ENCODE peak calls at places on chromosomes 1 and 21, in seven cellular contexts. B is sigmoid colon; U is mammary epithelial cell; X is Peyer's patch; E is AG04450; W is tibial nerve; O is CD8-positive, alpha-beta memory T cell. R is an unnamed sample.

GRCh38 chr1:51234721-51235425 is 1.2 kb upstream of the RNF11 start:
- DNase-seq in B (peak; percentile 82), W (peak; percentile 56), X (peak; percentile 95), E (no peak), U (peak; percentile 60), O (no peak), R (peak; percentile 20)

GRCh38 chr1:83999316-83999819 is 436 bp upstream of the TTLL7 start:
- DNase-seq in B (peak; percentile 81), E (peak; percentile 37), W (peak; percentile 49), X (peak; percentile 82), U (no peak), O (no peak), R (no peak)

GRCh38 chr1:118944133-118944532 is 44.0 kb downstream of the TBX15 start:
- DNase-seq in W (no peak), O (no peak), B (no peak), E (no peak), X (no peak), U (no peak), R (no peak)

GRCh38 chr1:154352581-154353459 is 27.5 kb downstream of the ATP8B2 start:
- DNase-seq in W (peak; percentile 36), U (peak; percentile 9), X (peak; percentile 80), B (no peak), O (no peak), E (no peak), R (peak; percentile 26)

GRCh38 chr1:161070737-161071136 is 1.0 kb upstream of the ARHGAP30 start:
- DNase-seq in W (no peak), X (no peak), E (no peak), U (no peak), O (no peak), B (no peak), R (no peak)

GRCh38 chr1:57887973-57888491 is 464.2 kb upstream of the DAB1 start:
- DNase-seq in U (no peak), B (no peak), W (no peak), O (no peak), X (no peak), E (no peak), R (no peak)

GRCh38 chr1:214123061-214123784 is 135.4 kb downstream of the PROX1 start:
- DNase-seq in W (peak; percentile 23), X (peak; percentile 56), U (peak; percentile 46), B (no peak), E (peak; percentile 10), O (no peak), R (peak; percentile 6)

GRCh38 chr1:147676306-147677085 is 6.2 kb upstream of the ACP6 start:
- DNase-seq in W (no peak), E (no peak), X (no peak), O (no peak), B (no peak), U (peak; percentile 74), R (no peak)

GRCh38 chr1:218510153-218510772 is 165.1 kb downstream of the TGFB2 start:
- DNase-seq in E (no peak), X (no peak), U (no peak), W (no peak), B (no peak), O (no peak), R (no peak)

GRCh38 chr1:12406218-12407021 is 176.6 kb downstream of the VPS13D start:
- DNase-seq in B (no peak), X (no peak), O (no peak), U (no peak), W (no peak), E (no peak), R (no peak)

GRCh38 chr1:6999826-7000225 is 214.6 kb downstream of the CAMTA1 start:
- DNase-seq in W (no peak), U (no peak), B (no peak), O (no peak), E (no peak), X (no peak), R (no peak)

GRCh38 chr1:26469558-26469957 is 2.7 kb upstream of the HMGN2 start:
- DNase-seq in O (no peak), B (no peak), U (no peak), X (no peak), W (no peak), E (no peak), R (no peak)

GRCh38 chr21:23003951-23004350 is 2005.7 kb downstream of the NCAM2 start:
- DNase-seq in W (no peak), B (no peak), X (no peak), E (no peak), O (no peak), U (no peak), R (no peak)

GRCh38 chr1:211420389-211420788 is 71.6 kb downstream of the RD3 start:
- DNase-seq in E (no peak), B (no peak), X (no peak), U (peak; percentile 17), W (no peak), O (no peak), R (no peak)

GRCh38 chr1:9827558-9828185 is 3.9 kb upstream of the CLSTN1 start:
- DNase-seq in W (no peak), O (no peak), B (no peak), X (no peak), U (no peak), E (no peak), R (peak; percentile 29)

GRCh38 chr1:46285730-46286477 is 17.5 kb downstream of the LRRC41 start:
- DNase-seq in B (no peak), W (no peak), O (no peak), E (no peak), X (no peak), U (no peak), R (peak; percentile 7)

GRCh38 chr1:84117868-84118267 is 26.2 kb upstream of the PRKACB start:
- DNase-seq in X (no peak), U (peak; percentile 37), O (no peak), E (peak; percentile 43), W (no peak), B (no peak), R (no peak)

GRCh38 chr1:2802421-2802961 is 998 bp upstream of the TTC34 start:
- DNase-seq in O (no peak), B (peak; percentile 46), W (no peak), X (no peak), U (no peak), E (no peak), R (no peak)

GRCh38 chr1:2801535-2802291 is at the start of gene TTC34:
- DNase-seq in E (no peak), O (peak; percentile 26), X (peak; percentile 60), U (no peak), W (no peak), B (peak; percentile 61), R (peak; percentile 15)

GRCh38 chr1:2799811-2800663 is 1.5 kb downstream of the TTC34 start:
- DNase-seq in U (no peak), O (no peak), X (no peak), W (no peak), B (peak; percentile 57), E (no peak), R (no peak)

GRCh38 chr1:2800664-2801045 is 838 bp downstream of the TTC34 start:
- DNase-seq in B (peak; percentile 57), E (no peak), X (no peak), U (no peak), W (no peak), O (no peak), R (no peak)

GRCh38 chr1:2801046-2801445 is 447 bp downstream of the TTC34 start:
- DNase-seq in W (no peak), E (no peak), B (peak; percentile 52), X (no peak), O (no peak), U (no peak), R (no peak)
- H3K9me3 ChIP-seq in W (no peaks in the 10 kb centered on the region), E (peaks cover 96% of the 10 kb centered on the region), B (no peaks in the 10 kb centered on the region), X (no peaks in the 10 kb centered on the region), O (no peaks in the 10 kb centered on the region), U (peaks cover 31% of the 10 kb centered on the region), R (no peaks in the 10 kb centered on the region)

GRCh38 chr21:46092026-46092764 is 5.7 kb upstream of the COL6A2 start:
- DNase-seq in O (no peak), U (no peak), W (peak; percentile 71), X (peak; percentile 72), E (peak; percentile 96), B (peak; percentile 97), R (no peak)
- H3K4me3 ChIP-seq in O (no peak overlapping the region), U (no peak overlapping the region), W (no peak overlapping the region), X (no peak overlapping the region), E (peak overlapping the region; percentile 54), B (no peak overlapping the region), R (no peak overlapping the region)

DNA sequence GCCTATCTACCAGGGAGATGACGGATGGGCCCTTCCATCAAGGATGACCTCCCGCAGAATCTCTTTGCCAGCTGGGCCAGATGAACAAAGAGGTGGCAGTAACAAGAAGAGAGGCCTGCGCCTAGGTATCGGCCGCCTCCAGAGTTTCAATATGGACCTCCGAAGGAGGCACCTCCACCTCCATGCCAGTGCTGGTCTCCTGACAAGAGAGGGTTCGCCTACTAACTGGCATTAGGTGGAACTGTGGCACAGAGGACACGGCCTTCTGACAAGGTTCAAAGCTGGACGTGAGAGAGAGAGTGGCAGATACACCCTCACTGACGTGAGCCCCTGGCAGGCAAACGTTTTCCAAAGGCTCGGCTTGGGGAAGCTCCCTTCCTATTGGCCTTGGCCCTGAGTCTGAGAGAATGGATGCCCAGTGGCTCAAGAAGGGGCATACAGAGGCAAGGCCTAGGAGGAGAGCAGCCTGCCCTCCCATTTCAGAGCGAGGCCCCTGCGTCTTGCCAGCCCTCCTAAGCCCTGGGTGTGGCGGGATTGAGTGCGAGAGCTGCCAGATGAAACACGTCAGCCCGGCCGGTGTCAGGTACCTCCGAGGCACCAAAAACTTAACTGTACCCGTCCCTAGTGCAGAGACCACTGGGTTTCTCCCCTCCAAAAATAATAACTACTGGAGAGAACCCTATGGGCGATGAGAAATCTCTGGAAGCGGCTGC is 283.8 kb downstream of the NPHP4 start:
- DNase-seq in O (no peak), U (no peak), X (peak; percentile 21), W (no peak), B (peak; percentile 49), E (no peak), R (no peak)
- H3K9me3 ChIP-seq in O (no peaks in the 10 kb centered on the region), U (peaks cover 10% of the 10 kb centered on the region), X (no peaks in the 10 kb centered on the region), W (no peaks in the 10 kb centered on the region), B (no peaks in the 10 kb centered on the region), E (peaks cover 92% of the 10 kb centered on the region), R (no peaks in the 10 kb centered on the region)

GRCh38 chr1:88982055-88982454 is 10.4 kb downstream of the KYAT3 start:
- DNase-seq in O (no peak), B (no peak), U (peak; percentile 24), E (no peak), W (no peak), X (no peak), R (no peak)

GRCh38 chr1:88983791-88984552 is 8.5 kb downstream of the KYAT3 start:
- DNase-seq in W (no peak), B (no peak), E (no peak), U (peak; percentile 61), X (no peak), O (peak; percentile 46), R (peak; percentile 11)

GRCh38 chr1:88985033-88985432 is 7.4 kb downstream of the KYAT3 start:
- DNase-seq in W (peak; percentile 28), O (no peak), B (no peak), X (no peak), E (peak; percentile 59), U (peak; percentile 94), R (no peak)

GRCh38 chr1:88985692-88986091 is 6.7 kb downstream of the KYAT3 start:
- DNase-seq in E (no peak), B (no peak), O (no peak), X (no peak), U (peak; percentile 16), W (no peak), R (no peak)

DNA sequence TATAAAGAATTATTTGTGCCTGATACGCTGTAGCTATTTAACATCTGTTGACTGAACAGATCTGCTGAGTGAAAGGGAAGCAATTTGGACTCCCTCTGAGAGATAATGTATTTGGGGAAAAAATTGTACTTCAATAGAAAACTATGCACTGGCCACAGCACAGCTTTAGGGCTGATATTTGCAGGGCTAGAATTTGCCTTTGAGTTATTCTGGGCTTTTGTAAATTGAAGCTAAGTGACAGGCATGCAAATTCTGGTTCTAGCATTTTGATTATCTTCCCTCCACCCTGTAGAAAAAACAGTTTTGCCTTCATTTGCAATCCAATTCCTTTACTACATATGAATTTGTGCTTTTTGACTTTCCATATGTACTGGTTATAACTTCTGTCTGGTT is 7.9 kb downstream of the KYAT3 start:
- DNase-seq in O (no peak), X (no peak), B (no peak), U (peak; percentile 1), W (no peak), E (no peak), R (no peak)
- H3K4me3 ChIP-seq in O (no peak overlapping the region), X (no peak overlapping the region), B (no peak overlapping the region), U (peak overlapping the region; percentile 6), W (no peak overlapping the region), E (no peak overlapping the region), R (no peak overlapping the region)